ENCODE peak calls at places on chromosome 9, in four cellular contexts. V is HL-60, M is K562, P is GM12878. L is an unnamed sample.

GRCh38 chr9:134660407-134660806 is 18.8 kb downstream of the COL5A1 start:
- DNase-seq in P (no peak), V (peak), M (peak), L (no peak)

GRCh38 chr9:91092214-91092613 is 269.5 kb downstream of the AUH start:
- DNase-seq in V (no peak), M (no peak), P (no peak), L (no peak)

GRCh38 chr9:13575558-13575957 is 296.1 kb upstream of the MPDZ start:
- DNase-seq in M (no peak), P (no peak), V (no peak), L (no peak)

GRCh38 chr9:133278161-133279131 is 3.4 kb upstream of the ABO start:
- DNase-seq in V (no peak), M (no peak), P (no peak), L (no peak)

GRCh38 chr9:126146254-126147145 is 180.1 kb upstream of the MVB12B start:
- DNase-seq in V (no peak), P (peak), M (peak), L (peak)

GRCh38 chr9:137041134-137041533 is 4.8 kb downstream of the NPDC1 start:
- DNase-seq in P (no peak), M (peak), V (no peak), L (no peak)

GRCh38 chr9:137423810-137424291 is 658 bp downstream of the NOXA1 start:
- DNase-seq in P (no peak), V (peak), M (peak), L (no peak)

GRCh38 chr9:72871685-72872084 is 81.2 kb downstream of the ALDH1A1 start:
- DNase-seq in P (no peak), M (no peak), V (no peak), L (no peak)

GRCh38 chr9:76676857-76677256 is 87.4 kb upstream of the PCA3 start:
- DNase-seq in V (no peak), M (no peak), P (no peak), L (no peak)

GRCh38 chr9:130899051-130899748 is 2.6 kb upstream of the QRFP start:
- DNase-seq in V (no peak), M (peak), P (no peak), L (no peak)

GRCh38 chr9:130898552-130898852 is 1.9 kb upstream of the QRFP start:
- DNase-seq in P (no peak), M (no peak), V (no peak), L (no peak)

GRCh38 chr9:130896233-130897012 is at the start of gene QRFP:
- DNase-seq in M (peak), V (no peak), P (no peak), L (no peak)

GRCh38 chr9:130897105-130897751 is 616 bp upstream of the QRFP start:
- DNase-seq in M (peak), P (no peak), V (no peak), L (no peak)

DNA sequence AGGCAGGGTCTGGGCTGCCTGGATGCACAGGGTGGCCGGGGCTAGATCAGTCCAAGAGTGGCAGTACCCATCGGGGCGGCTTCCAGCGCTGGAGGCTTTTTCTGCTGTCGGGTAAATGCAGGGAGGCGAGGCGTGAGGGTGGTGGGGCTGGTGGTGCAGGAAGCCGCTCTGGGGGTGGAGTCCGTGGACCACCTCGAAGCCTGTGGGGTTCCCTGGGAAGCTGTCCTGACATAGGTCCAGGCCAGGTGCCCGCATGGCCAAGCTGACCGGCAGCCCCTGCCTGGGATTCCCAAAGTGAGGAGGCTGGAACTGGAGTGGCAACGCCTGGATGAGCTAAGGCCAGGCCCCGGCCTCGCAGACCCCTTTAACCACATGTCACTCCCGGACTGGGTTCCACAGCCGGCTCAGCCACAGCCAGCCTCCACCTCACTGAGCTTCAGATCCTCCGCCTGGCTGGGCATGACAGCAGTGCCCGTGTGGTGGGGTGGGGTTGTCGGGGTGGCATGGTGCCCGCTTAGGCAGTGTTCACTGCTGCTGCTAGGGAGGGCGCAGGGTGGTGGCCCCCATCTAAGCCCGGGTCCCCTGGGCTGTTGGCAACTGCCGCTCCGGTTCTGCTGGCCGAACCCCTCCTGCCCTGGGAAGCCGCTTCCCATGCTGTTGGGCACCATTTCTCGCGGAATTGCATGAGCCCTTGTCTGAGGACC is 1.4 kb upstream of the QRFP start:
- DNase-seq in V (no peak), M (peak), P (no peak), L (no peak)
- TF ChIP-seq SPI1 in V (no peak), M (no peak), P (no peak), L (no peak)

GRCh38 chr9:84235516-84235915 is 105.0 kb downstream of the SLC28A3 start:
- DNase-seq in M (no peak), V (no peak), P (no peak), L (no peak)

GRCh38 chr9:84238652-84239051 is 101.9 kb downstream of the SLC28A3 start:
- DNase-seq in M (peak), P (no peak), V (peak), L (no peak)

GRCh38 chr9:84241817-84242356 is 98.7 kb downstream of the SLC28A3 start:
- DNase-seq in V (no peak), M (no peak), P (no peak), L (no peak)

DNA sequence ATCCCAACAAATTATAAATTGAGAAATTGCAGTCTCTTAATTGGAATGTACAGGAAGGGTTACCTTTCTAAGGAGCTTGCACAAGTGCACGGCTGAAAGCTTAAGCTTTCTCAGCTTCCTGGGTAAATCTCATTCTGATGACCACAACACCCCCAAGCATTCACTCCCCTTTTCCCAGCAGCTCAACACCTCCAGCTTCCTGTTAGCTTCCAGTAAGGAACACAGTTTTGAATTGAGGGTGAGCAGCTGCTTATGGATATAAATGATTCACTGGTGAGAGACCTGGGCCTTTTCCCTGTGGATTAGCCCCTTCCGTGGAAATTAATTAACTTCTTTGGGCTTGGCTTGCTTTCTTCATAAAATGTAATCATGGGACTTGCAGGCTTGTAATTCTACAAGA is 101.2 kb downstream of the SLC28A3 start:
- DNase-seq in P (no peak), M (no peak), V (no peak), L (no peak)
- TF ChIP-seq SPI1 in P (no peak), M (no peak), V (no peak), L (no peak)

DNA sequence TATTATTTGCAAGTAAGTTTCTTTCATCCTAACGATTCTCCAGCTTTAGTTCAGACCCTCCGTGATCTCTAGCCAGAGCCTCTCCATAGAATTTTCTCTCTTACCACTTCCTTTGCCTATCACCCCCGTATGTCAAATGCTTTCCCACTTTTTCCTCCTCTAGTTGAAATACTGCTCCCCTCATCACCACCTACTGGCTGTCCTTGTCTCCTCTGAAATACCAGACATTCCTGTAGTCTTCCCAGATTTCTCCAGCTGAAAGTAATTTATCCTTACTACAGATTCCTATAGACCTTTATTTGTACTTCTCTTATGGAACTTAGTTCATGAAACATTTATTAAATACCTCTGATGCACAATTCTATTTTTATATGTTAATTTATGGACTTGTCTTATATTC is 36.0 kb upstream of the GLIPR2 start:
- DNase-seq in V (no peak), P (no peak), M (no peak), L (no peak)
- TF ChIP-seq SPI1 in V (no peak), P (no peak), M (no peak), L (no peak)

GRCh38 chr9:5144217-5144616 is 41.2 kb downstream of the INSL6 start:
- DNase-seq in P (no peak), V (no peak), M (no peak), L (no peak)

GRCh38 chr9:5140151-5140550 is 45.3 kb downstream of the INSL6 start:
- DNase-seq in V (no peak), M (no peak), P (no peak), L (no peak)
- TF ChIP-seq SPI1 in V (no peak), M (no peak), P (no peak), L (no peak)